ENCODE peak calls at places on chromosome 13, in four cellular contexts. S is SHP77, V is endodermal cell, B is AG10803. F is an unnamed sample.
A peak's percentile ranks its signal among the peaks of the same experiment; 100 is the strongest.

GRCh38 chr13:44309771-44310767 is 63.6 kb upstream of the SERP2 start:
- DNase-seq in S (peak; percentile 81), V (no peak), B (no peak), F (no peak)

GRCh38 chr13:111281751-111282311 is 38.6 kb upstream of the TEX29 start:
- DNase-seq in V (no peak), S (no peak), B (peak; percentile 48), F (no peak)

GRCh38 chr13:41763772-41764171 is 197.1 kb downstream of the VWA8 start:
- DNase-seq in S (no peak), V (no peak), B (no peak), F (no peak)

GRCh38 chr13:105452895-105453294 is 1082.6 kb downstream of the EFNB2 start:
- DNase-seq in V (no peak), B (no peak), S (no peak), F (no peak)

GRCh38 chr13:42478531-42479156 is 95.3 kb upstream of the TNFSF11 start:
- DNase-seq in V (peak; percentile 55), B (no peak), S (no peak), F (peak; percentile 73)

GRCh38 chr13:98528663-98529064 is 48.2 kb downstream of the STK24 start:
- DNase-seq in S (no peak), B (peak; percentile 70), V (no peak), F (no peak)

GRCh38 chr13:110323986-110324749 is 17.1 kb downstream of the COL4A2 start:
- DNase-seq in B (no peak), S (no peak), V (no peak), F (no peak)

GRCh38 chr13:49062297-49062896 is 86.7 kb downstream of the FNDC3A start:
- DNase-seq in B (no peak), V (no peak), S (no peak), F (no peak)

GRCh38 chr13:83709751-83710515 is 172.3 kb downstream of the SLITRK1 start:
- DNase-seq in V (no peak), B (no peak), S (no peak), F (no peak)

GRCh38 chr13:74090397-74090796 is 43.8 kb downstream of the KLF12 start:
- DNase-seq in V (no peak), S (no peak), B (no peak), F (no peak)

GRCh38 chr13:75480691-75481175 is 1.2 kb downstream of the TBC1D4 start:
- DNase-seq in S (peak; percentile 60), B (peak; percentile 55), V (peak; percentile 80), F (peak; percentile 79)

GRCh38 chr13:72757792-72758535 is 23.7 kb downstream of the DIS3 start:
- DNase-seq in V (no peak), S (no peak), B (no peak), F (no peak)

GRCh38 chr13:30802953-30803478 is 67.7 kb downstream of the ALOX5AP start:
- DNase-seq in V (peak; percentile 95), S (peak; percentile 74), B (peak; percentile 83), F (peak; percentile 77)

GRCh38 chr13:109348514-109349340 is 437.7 kb downstream of the IRS2 start:
- DNase-seq in B (peak; percentile 69), V (no peak), S (no peak), F (no peak)

GRCh38 chr13:38814331-38814730 is 127.5 kb downstream of the FREM2 start:
- DNase-seq in B (no peak), V (no peak), S (no peak), F (peak; percentile 16)

GRCh38 chr13:106140476-106140875 is 395.0 kb downstream of the EFNB2 start:
- DNase-seq in V (no peak), B (no peak), S (no peak), F (no peak)

GRCh38 chr13:22090114-22090513 is 419.2 kb downstream of the FGF9 start:
- DNase-seq in S (no peak), B (no peak), V (no peak), F (no peak)

GRCh38 chr13:48562296-48563066 is 29.6 kb upstream of the RCBTB2 start:
- DNase-seq in V (no peak), B (no peak), S (no peak), F (no peak)

GRCh38 chr13:77300176-77301141 is 26.4 kb downstream of the MYCBP2 start:
- DNase-seq in B (peak; percentile 74), S (no peak), V (no peak), F (peak; percentile 38)

GRCh38 chr13:43196171-43196611 is 172.8 kb downstream of the DNAJC15 start:
- DNase-seq in S (no peak), V (no peak), B (peak; percentile 23), F (no peak)

GRCh38 chr13:45179428-45179827 is 21.4 kb downstream of the KCTD4 start:
- DNase-seq in B (no peak), V (no peak), S (peak; percentile 6), F (no peak)

GRCh38 chr13:76225815-76226489 is 589.8 kb downstream of the LMO7 start:
- DNase-seq in V (no peak), S (peak; percentile 88), B (peak; percentile 3), F (no peak)

GRCh38 chr13:112781881-112782361 is 92.1 kb downstream of the ATP11A start:
- DNase-seq in V (no peak), S (no peak), B (peak; percentile 40), F (no peak)

GRCh38 chr13:98173431-98173921 is 3.6 kb downstream of the RNF113B start:
- DNase-seq in S (no peak), V (peak; percentile 70), B (peak; percentile 100), F (peak; percentile 93)

GRCh38 chr13:114106526-114106925 is 25.9 kb downstream of the RASA3 start:
- DNase-seq in B (no peak), S (no peak), V (peak; percentile 13), F (no peak)

GRCh38 chr13:97429681-97430081 is 4.3 kb upstream of the RAP2A start:
- DNase-seq in V (no peak), S (peak; percentile 83), B (peak; percentile 72), F (no peak)

GRCh38 chr13:50370303-50370950 is 355.2 kb downstream of the KCNRG start:
- DNase-seq in V (no peak), S (no peak), B (no peak), F (no peak)

GRCh38 chr13:40932252-40932651 is 86.9 kb downstream of the ELF1 start:
- DNase-seq in B (no peak), S (no peak), V (no peak), F (no peak)

GRCh38 chr13:111049791-111050538 is 65.1 kb upstream of the ARHGEF7 start:
- DNase-seq in V (no peak), S (no peak), B (peak; percentile 34), F (no peak)

GRCh38 chr13:99265823-99266426 is 7.7 kb upstream of the GPR18 start:
- DNase-seq in S (peak; percentile 65), B (peak; percentile 60), V (no peak), F (peak; percentile 57)

GRCh38 chr13:38141792-38142191 is 207.9 kb upstream of the UFM1 start:
- DNase-seq in S (no peak), V (no peak), B (no peak), F (no peak)

GRCh38 chr13:71879129-71879535 is 12.1 kb upstream of the DACH1 start:
- DNase-seq in B (no peak), V (peak; percentile 61), S (peak; percentile 38), F (peak; percentile 71)

GRCh38 chr13:52393572-52394357 is 12.2 kb downstream of the THSD1 start:
- DNase-seq in S (no peak), V (no peak), B (no peak), F (no peak)

GRCh38 chr13:73677041-73677589 is 457.1 kb downstream of the KLF12 start:
- DNase-seq in V (no peak), S (peak; percentile 12), B (peak; percentile 43), F (peak; percentile 69)

GRCh38 chr13:41004875-41005693 is 14.0 kb downstream of the ELF1 start:
- DNase-seq in S (no peak), B (peak; percentile 15), V (no peak), F (no peak)

GRCh38 chr13:51041126-51041525 is 69.9 kb downstream of the C13orf42 start:
- DNase-seq in V (peak; percentile 20), S (no peak), B (peak; percentile 49), F (no peak)

GRCh38 chr13:44425041-44425814 is 51.6 kb downstream of the SERP2 start:
- DNase-seq in V (peak; percentile 52), S (no peak), B (no peak), F (no peak)

F was measured in mesendoderm.